ENCODE peak calls at places on chromosomes 7 and 10, in eight cellular contexts. G is GM19239; D is cardiac muscle cell; U is stimulated activated CD8-positive, alpha-beta memory T cell treated with anti-CD3 and anti-CD28 coated beads, Interleukin-15, amount 100 ng/mL, for 24 hours; C is germinal center; L is C1 segment of cervical spinal cord; N is effector CD4-positive, alpha-beta T cell; M is NCI-H1417. B is an unnamed sample.

GRCh38 chr7:40276061-40276460 is 141.3 kb downstream of the SUGCT start:
- DNase-seq in G (no peak), D (no peak), U (no peak), C (no peak), L (no peak), N (no peak), M (no peak), B (no peak)

GRCh38 chr10:91313761-91314520 is 93.5 kb downstream of the PCGF5 start:
- DNase-seq in G (no peak), D (peak), U (no peak), C (no peak), L (no peak), N (no peak), M (no peak), B (no peak)

GRCh38 chr7:94039368-94040065 is 35.4 kb upstream of the BET1 start:
- DNase-seq in G (no peak), D (no peak), U (no peak), C (no peak), L (no peak), N (no peak), M (no peak), B (no peak)

GRCh38 chr7:12888727-12889126 is 201.3 kb downstream of the ARL4A start:
- DNase-seq in G (no peak), D (peak), U (no peak), C (no peak), L (no peak), N (no peak), M (no peak), B (no peak)

GRCh38 chr10:6052247-6053221 is 9.6 kb downstream of the IL2RA start:
- DNase-seq in G (no peak), D (no peak), U (no peak), C (peak), L (no peak), N (peak), M (no peak), B (no peak)

GRCh38 chr10:517236-517635 is 172.2 kb downstream of the DIP2C start:
- DNase-seq in G (no peak), D (no peak), U (no peak), C (no peak), L (no peak), N (no peak), M (no peak), B (no peak)

GRCh38 chr7:87220734-87221215 is 1.2 kb upstream of the TMEM243 start:
- DNase-seq in G (no peak), D (peak), U (no peak), C (no peak), L (peak), N (no peak), M (peak), B (no peak)

GRCh38 chr10:119346063-119346835 is 138.9 kb downstream of the GRK5 start:
- DNase-seq in G (no peak), D (no peak), U (no peak), C (no peak), L (no peak), N (no peak), M (no peak), B (no peak)

GRCh38 chr10:74238031-74238431 is 87.0 kb downstream of the ADK start:
- DNase-seq in G (no peak), D (peak), U (no peak), C (no peak), L (no peak), N (no peak), M (no peak), B (no peak)

GRCh38 chr10:48291190-48291589 is 15.3 kb upstream of the MAPK8 start:
- DNase-seq in G (no peak), D (no peak), U (no peak), C (no peak), L (no peak), N (no peak), M (no peak), B (no peak)

GRCh38 chr10:12712284-12712983 is 289.1 kb downstream of the CCDC3 start:
- DNase-seq in G (no peak), D (no peak), U (no peak), C (no peak), L (no peak), N (no peak), M (no peak), B (no peak)

GRCh38 chr7:22564511-22565045 is 64.6 kb upstream of the STEAP1B start:
- DNase-seq in G (no peak), D (peak), U (no peak), C (no peak), L (no peak), N (no peak), M (no peak), B (peak)

GRCh38 chr10:27742195-27742925 is 3.3 kb downstream of the MKX start:
- DNase-seq in G (peak), D (peak), U (peak), C (peak), L (peak), N (peak), M (peak), B (no peak)

GRCh38 chr7:121120921-121121320 is 132.4 kb downstream of the CPED1 start:
- DNase-seq in G (no peak), D (no peak), U (no peak), C (no peak), L (no peak), N (no peak), M (no peak), B (no peak)

GRCh38 chr7:135712182-135712782 is 15.7 kb downstream of the SLC13A4 start:
- DNase-seq in G (no peak), D (no peak), U (no peak), C (no peak), L (no peak), N (no peak), M (peak), B (peak)

GRCh38 chr7:123846217-123846891 is 1.4 kb downstream of the HYAL4 start:
- DNase-seq in G (no peak), D (peak), U (no peak), C (no peak), L (no peak), N (no peak), M (no peak), B (peak)

GRCh38 chr7:120877706-120878105 is 19.8 kb upstream of the TSPAN12 start:
- DNase-seq in G (no peak), D (no peak), U (no peak), C (no peak), L (no peak), N (no peak), M (no peak), B (no peak)

GRCh38 chr10:103808784-103809183 is 46.6 kb downstream of the SH3PXD2A start:
- DNase-seq in G (no peak), D (no peak), U (no peak), C (no peak), L (no peak), N (no peak), M (no peak), B (no peak)

GRCh38 chr10:12350167-12350872 is 973 bp downstream of the CAMK1D start:
- DNase-seq in G (peak), D (peak), U (no peak), C (peak), L (peak), N (peak), M (peak), B (peak)

GRCh38 chr10:91901784-91902677 is 7.3 kb downstream of the FGFBP3 start:
- DNase-seq in G (no peak), D (peak), U (no peak), C (no peak), L (no peak), N (peak), M (no peak), B (peak)

GRCh38 chr7:30548762-30549344 is 44.2 kb upstream of the GGCT start:
- DNase-seq in G (peak), D (peak), U (no peak), C (peak), L (peak), N (no peak), M (peak), B (peak)

GRCh38 chr10:51246156-51246555 is 171.9 kb downstream of the PRKG1 start:
- DNase-seq in G (no peak), D (no peak), U (no peak), C (no peak), L (no peak), N (no peak), M (no peak), B (no peak)

GRCh38 chr7:30159153-30159552 is 24.4 kb downstream of the MTURN start:
- DNase-seq in G (no peak), D (no peak), U (no peak), C (peak), L (no peak), N (no peak), M (no peak), B (no peak)

GRCh38 chr7:25260862-25261454 is 32.7 kb upstream of the NPVF start:
- DNase-seq in G (no peak), D (peak), U (no peak), C (peak), L (no peak), N (no peak), M (no peak), B (peak)

GRCh38 chr10:33117816-33118215 is 159.8 kb upstream of the ITGB1 start:
- DNase-seq in G (no peak), D (no peak), U (no peak), C (no peak), L (no peak), N (peak), M (no peak), B (no peak)

GRCh38 chr7:22087861-22088260 is 142.2 kb upstream of the CDCA7L start:
- DNase-seq in G (no peak), D (no peak), U (no peak), C (no peak), L (no peak), N (no peak), M (no peak), B (no peak)

GRCh38 chr10:33335550-33335799 is 1.0 kb upstream of the NRP1 start:
- DNase-seq in G (no peak), D (peak), U (no peak), C (no peak), L (no peak), N (no peak), M (no peak), B (no peak)

GRCh38 chr7:20441346-20441745 is 110.6 kb downstream of the ITGB8 start:
- DNase-seq in G (no peak), D (no peak), U (no peak), C (no peak), L (no peak), N (no peak), M (no peak), B (no peak)

GRCh38 chr7:101657171-101657570 is 28.1 kb upstream of the MYL10 start:
- DNase-seq in G (no peak), D (no peak), U (no peak), C (no peak), L (no peak), N (no peak), M (no peak), B (no peak)

GRCh38 chr10:110651044-110651958 is 7.2 kb downstream of the RBM20 start:
- DNase-seq in G (no peak), D (no peak), U (no peak), C (no peak), L (no peak), N (no peak), M (peak), B (peak)

GRCh38 chr10:72306215-72306760 is 32.6 kb downstream of the DDIT4 start:
- DNase-seq in G (no peak), D (no peak), U (no peak), C (no peak), L (no peak), N (no peak), M (no peak), B (no peak)

GRCh38 chr7:154553711-154554265 is 449.1 kb downstream of the PAXIP1 start:
- DNase-seq in G (no peak), D (no peak), U (no peak), C (no peak), L (no peak), N (no peak), M (no peak), B (no peak)

GRCh38 chr7:14717711-14718304 is 184.7 kb downstream of the DGKB start:
- DNase-seq in G (no peak), D (peak), U (no peak), C (no peak), L (no peak), N (no peak), M (peak), B (peak)

GRCh38 chr7:104341545-104341944 is 13.1 kb downstream of the LHFPL3 start:
- DNase-seq in G (no peak), D (no peak), U (no peak), C (no peak), L (peak), N (no peak), M (peak), B (no peak)

GRCh38 chr7:108454674-108455523 is 1.3 kb downstream of the NRCAM start:
- DNase-seq in G (peak), D (peak), U (no peak), C (peak), L (peak), N (no peak), M (peak), B (no peak)

GRCh38 chr7:19404912-19405329 is 259.7 kb upstream of the FERD3L start:
- DNase-seq in G (no peak), D (peak), U (no peak), C (peak), L (no peak), N (no peak), M (no peak), B (peak)

GRCh38 chr7:155295511-155295910 is 2.2 kb upstream of the INSIG1 start:
- DNase-seq in G (no peak), D (no peak), U (no peak), C (no peak), L (no peak), N (no peak), M (no peak), B (no peak)

B was measured in H4.